ENCODE peak calls at places on chromosome 17, in seven cellular contexts. Y, U, Z, G, W, E and H are unnamed samples.

GRCh38 chr17:43634681-43635125 is 27.0 kb downstream of the MEOX1 start:
- DNase-seq in G (peak; percentile 24), E (no peak), W (no peak), U (no peak), Z (peak; percentile 75), Y (no peak), H (no peak)

GRCh38 chr17:43536236-43537088 is 9.7 kb downstream of the ETV4 start:
- DNase-seq in Z (no peak), U (no peak), G (no peak), Y (no peak), W (no peak), E (no peak), H (no peak)

GRCh38 chr17:17797119-17797809 is 39.5 kb downstream of the SREBF1 start:
- DNase-seq in U (no peak), Y (no peak), Z (no peak), W (no peak), E (no peak), G (no peak), H (no peak)

GRCh38 chr17:19336938-19337711 is 25.4 kb downstream of the B9D1 start:
- DNase-seq in Y (peak; percentile 61), Z (no peak), E (no peak), G (no peak), W (no peak), U (no peak), H (no peak)

GRCh38 chr17:27572665-27573064 is 58.3 kb upstream of the LGALS9 start:
- DNase-seq in Z (no peak), G (no peak), Y (no peak), E (no peak), U (no peak), W (no peak), H (peak; percentile 90)

GRCh38 chr17:6496116-6496481 is 51.8 kb downstream of the PIMREG start:
- DNase-seq in W (no peak), Z (no peak), G (no peak), U (no peak), E (no peak), Y (no peak), H (no peak)

GRCh38 chr17:73690581-73691135 is 46.4 kb upstream of the SDK2 start:
- DNase-seq in W (peak; percentile 22), U (no peak), Y (no peak), G (no peak), E (no peak), Z (no peak), H (no peak)

GRCh38 chr17:19243838-19244237 is 6.7 kb downstream of the EPN2 start:
- DNase-seq in U (peak; percentile 5), Z (no peak), E (peak; percentile 3), G (no peak), Y (no peak), W (no peak), H (no peak)

GRCh38 chr17:68763551-68763950 is 162.4 kb upstream of the FAM20A start:
- DNase-seq in Y (no peak), G (no peak), W (no peak), Z (no peak), U (no peak), E (no peak), H (no peak)

GRCh38 chr17:43215341-43215740 is 3.7 kb downstream of the TMEM106A start:
- DNase-seq in W (no peak), Z (no peak), Y (no peak), U (no peak), G (no peak), E (no peak), H (no peak)

GRCh38 chr17:1002771-1003555 is 6.0 kb downstream of the TIMM22 start:
- DNase-seq in Y (no peak), G (no peak), E (no peak), W (no peak), Z (no peak), U (no peak), H (no peak)

GRCh38 chr17:37148171-37148570 is 199.4 kb downstream of the AATF start:
- DNase-seq in Z (no peak), U (no peak), W (no peak), Y (no peak), G (no peak), E (no peak), H (no peak)

GRCh38 chr17:82094931-82095776 is 2.9 kb downstream of the FASN start:
- DNase-seq in G (no peak), W (no peak), Y (no peak), E (no peak), Z (peak; percentile 46), U (peak; percentile 30), H (no peak)
- TF ChIP-seq POLR2A in G (no peak), W (no peak), Y (no peak), E (no peak), Z (no peak), U (no peak), H (no peak)

GRCh38 chr17:49210158-49211029 is at the start of the genes ABI3 and GNGT2:
- DNase-seq in E (no peak), Y (peak; percentile 35), Z (peak; percentile 69), W (no peak), G (no peak), U (peak; percentile 48), H (no peak)
- TF ChIP-seq POLR2A in E (peak; percentile 40), Y (no peak), Z (peak; percentile 41), W (no peak), G (no peak), U (no peak), H (no peak)

GRCh38 chr17:75468311-75468754 is 11.9 kb downstream of the TMEM94 start:
- DNase-seq in G (no peak), E (peak; percentile 93), U (no peak), W (no peak), Y (no peak), Z (no peak), H (no peak)
- TF ChIP-seq POLR2A in G (no peak), E (peak; percentile 69), U (no peak), W (no peak), Y (no peak), Z (no peak), H (no peak)

DNA sequence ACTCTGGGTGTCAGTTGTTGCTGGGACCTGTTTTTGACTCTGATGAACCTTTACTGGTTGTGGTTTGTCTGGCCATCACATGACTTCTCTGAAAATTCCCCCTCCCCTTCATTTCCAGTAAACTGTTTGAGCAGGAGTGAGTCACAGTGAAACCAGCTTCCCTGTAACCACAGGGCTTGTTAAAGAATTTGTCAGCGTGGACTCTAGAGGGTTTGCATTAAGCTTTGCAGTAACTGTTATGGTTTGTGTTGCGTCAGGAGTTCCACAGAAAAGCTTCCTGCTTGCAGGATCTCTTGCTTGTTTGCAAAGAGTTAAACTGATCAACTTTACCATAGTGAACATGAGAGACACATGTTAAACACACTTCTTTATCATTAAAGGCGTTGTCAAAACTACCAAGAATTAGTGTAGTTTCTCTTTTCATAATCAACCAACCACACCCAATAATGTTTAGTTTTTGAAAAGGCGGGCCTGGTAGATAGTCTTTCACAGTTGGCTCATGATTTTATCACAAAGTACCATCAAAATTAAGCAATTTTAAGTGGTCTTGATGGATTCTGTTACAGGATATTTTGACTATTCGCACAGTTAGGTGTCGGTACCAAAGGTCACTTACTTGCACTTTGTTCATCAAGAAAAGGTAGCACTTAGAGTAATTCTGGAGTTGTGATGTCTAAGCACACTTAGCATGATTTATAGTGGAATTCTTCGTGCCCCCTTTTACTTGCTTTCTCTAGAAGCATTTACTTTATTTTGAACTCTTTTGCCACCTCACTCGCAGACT is 79.3 kb downstream of the VMP1 start:
- DNase-seq in U (no peak), Z (no peak), W (peak; percentile 81), Y (peak; percentile 53), E (no peak), G (peak; percentile 84), H (peak; percentile 94)
- TF ChIP-seq POLR2A in U (no peak), Z (peak; percentile 21), W (no peak), Y (peak; percentile 22), E (peak; percentile 29), G (no peak), H (peak; percentile 94)

GRCh38 chr17:12789075-12789975 is at the start of gene ARHGAP44:
- DNase-seq in G (no peak), Y (peak; percentile 54), E (peak; percentile 25), U (peak; percentile 75), W (peak; percentile 64), Z (peak; percentile 84), H (peak; percentile 5)
- TF ChIP-seq POLR2A in G (no peak), Y (peak; percentile 63), E (peak; percentile 32), U (peak; percentile 30), W (peak; percentile 73), Z (peak; percentile 63), H (no peak)

GRCh38 chr17:57998234-57998746 is 8.8 kb downstream of the SRSF1 start:
- DNase-seq in Y (no peak), U (no peak), W (no peak), Z (no peak), G (no peak), E (no peak), H (no peak)
- TF ChIP-seq POLR2A in Y (no peak), U (no peak), W (no peak), Z (no peak), G (no peak), E (no peak), H (no peak)

DNA sequence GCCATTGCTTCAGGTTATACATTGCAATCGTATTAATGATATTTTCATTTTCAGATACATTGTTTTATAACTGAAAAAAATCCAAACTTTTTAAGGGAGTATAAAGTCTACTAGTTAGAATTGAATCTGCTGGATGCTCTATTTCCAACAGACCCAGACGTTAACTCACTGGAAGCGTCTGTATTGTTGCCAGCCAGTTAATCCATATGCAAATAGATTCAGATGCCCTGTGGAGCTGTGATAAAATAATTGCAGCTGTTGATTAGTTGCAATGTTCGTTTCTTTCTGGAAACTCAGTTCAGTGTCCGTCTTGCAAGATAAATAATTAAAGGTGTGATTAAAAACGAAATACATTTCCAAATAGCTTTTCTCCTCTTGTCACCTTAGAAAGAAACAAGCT is 5.1 kb upstream of the GNA13 start:
- DNase-seq in Y (no peak), G (no peak), U (no peak), W (no peak), Z (no peak), E (no peak), H (no peak)
- TF ChIP-seq POLR2A in Y (no peak), G (no peak), U (no peak), W (no peak), Z (no peak), E (no peak), H (no peak)